ENCODE peak calls at places on chromosomes 1 and 21, in five cellular contexts. F is sciatic nerve, D is fibroblast of lung, J is 8988T, T is aorta. U is an unnamed sample.

GRCh38 chr1:94329986-94330385 is 88.2 kb upstream of the ABCD3 start:
- DNase-seq in F (no peak), D (peak; percentile 46), T (no peak), J (no peak), U (peak; percentile 74)

GRCh38 chr1:239744851-239745250 is 346.8 kb upstream of the FMN2 start:
- DNase-seq in F (no peak), D (no peak), J (no peak), T (no peak), U (no peak)

GRCh38 chr1:234953655-234954420 is 174.8 kb downstream of the TOMM20 start:
- DNase-seq in J (no peak), T (no peak), F (peak; percentile 12), D (no peak), U (no peak)

GRCh38 chr1:94899756-94900155 is 27.2 kb downstream of the CNN3 start:
- DNase-seq in D (no peak), T (no peak), J (no peak), F (no peak), U (no peak)

GRCh38 chr1:53430779-53431178 is 28.4 kb upstream of the DMRTB1 start:
- DNase-seq in F (no peak), D (no peak), J (no peak), T (no peak), U (no peak)

GRCh38 chr21:41956926-41957729 is 3.3 kb upstream of the C2CD2 start:
- DNase-seq in J (no peak), F (no peak), T (peak; percentile 21), D (peak; percentile 83), U (peak; percentile 87)

GRCh38 chr1:27116210-27116609 is 38.7 kb downstream of the SLC9A1 start:
- DNase-seq in D (no peak), T (peak; percentile 57), J (no peak), F (no peak), U (no peak)

GRCh38 chr1:207649204-207649753 is 4.3 kb downstream of the CR1L start:
- DNase-seq in J (no peak), F (no peak), D (no peak), T (no peak), U (no peak)

GRCh38 chr1:101781437-101781836 is 215.3 kb downstream of the OLFM3 start:
- DNase-seq in D (peak; percentile 15), F (no peak), J (no peak), T (no peak), U (peak; percentile 12)

GRCh38 chr1:151259351-151259750 is 4.8 kb downstream of the PSMD4 start:
- DNase-seq in D (no peak), T (no peak), J (no peak), F (no peak), U (no peak)

GRCh38 chr1:222373216-222373615 is 174.7 kb downstream of the HHIPL2 start:
- DNase-seq in T (no peak), D (no peak), F (no peak), J (no peak), U (no peak)

GRCh38 chr21:35026617-35027557 is 22.2 kb downstream of the RUNX1 start:
- DNase-seq in T (peak; percentile 84), J (no peak), F (no peak), D (peak; percentile 74), U (peak; percentile 80)

GRCh38 chr1:33275200-33275599 is 18.9 kb downstream of the ZNF362 start:
- DNase-seq in T (peak; percentile 17), J (no peak), D (no peak), F (peak; percentile 35), U (no peak)

GRCh38 chr21:35933466-35933865 is 126.9 kb downstream of the SETD4 start:
- DNase-seq in T (peak; percentile 87), J (no peak), F (peak; percentile 81), D (peak; percentile 77), U (peak; percentile 80)

GRCh38 chr1:175933801-175934200 is 190.4 kb upstream of the TNR start:
- DNase-seq in T (no peak), F (no peak), D (no peak), J (no peak), U (no peak)

GRCh38 chr1:226688056-226688748 is 50.9 kb downstream of the ITPKB start:
- DNase-seq in T (no peak), F (no peak), J (no peak), D (no peak), U (no peak)